ENCODE peak calls at places on chromosomes 4 and X, in nine cellular contexts. U is left ventricle myocardium inferior, A is uterus, O is fibroblast of lung, H is transverse colon, S is lower lobe of right lung, E is IMR-90, L is mucosa of descending colon, Z is stomach. M is an unnamed sample.

GRCh38 chr4:39732728-39733127 is 34.8 kb downstream of the UBE2K start:
- DNase-seq in U (no peak), A (no peak), O (peak; percentile 88), H (no peak), S (no peak), E (peak; percentile 90), L (no peak), Z (no peak), M (no peak)

GRCh38 chr4:3447431-3448395 is 5.9 kb downstream of the HGFAC start:
- DNase-seq in U (peak; percentile 7), A (no peak), O (no peak), H (no peak), S (no peak), E (no peak), L (peak; percentile 40), Z (no peak), M (no peak)

GRCh38 chr4:125338814-125339213 is 24.1 kb downstream of the FAT4 start:
- DNase-seq in U (no peak), A (no peak), O (no peak), H (no peak), S (no peak), E (no peak), L (no peak), Z (no peak), M (no peak)

GRCh38 chrX:97844943-97845342 is 961.2 kb downstream of the RPA4 start:
- DNase-seq in U (no peak), A (no peak), O (no peak), H (no peak), S (no peak), E (no peak), L (peak; percentile 19), Z (no peak), M (no peak)

GRCh38 chrX:13651150-13651549 is 1.8 kb upstream of the TCEANC start:
- DNase-seq in U (no peak), A (no peak), O (peak; percentile 62), H (no peak), S (no peak), E (peak; percentile 66), L (no peak), Z (no peak), M (no peak)

GRCh38 chr4:96767815-96768480 is 928.1 kb downstream of the PDHA2 start:
- DNase-seq in U (no peak), A (no peak), O (peak; percentile 32), H (no peak), S (no peak), E (no peak), L (no peak), Z (no peak), M (no peak)

GRCh38 chrX:41334866-41335589 is 1.1 kb downstream of the DDX3X start:
- DNase-seq in U (peak; percentile 50), A (peak; percentile 76), O (peak; percentile 61), H (peak; percentile 70), S (peak; percentile 61), E (peak; percentile 62), L (peak; percentile 81), Z (peak; percentile 69), M (no peak)

GRCh38 chrX:91434351-91435168 is at the start of gene PABPC5:
- DNase-seq in U (peak; percentile 78), A (peak; percentile 81), O (peak; percentile 86), H (peak; percentile 57), S (peak; percentile 49), E (peak; percentile 82), L (peak; percentile 69), Z (peak; percentile 34), M (peak; percentile 54)

GRCh38 chr4:99808260-99808857 is 8.3 kb upstream of the DAPP1 start:
- DNase-seq in U (peak; percentile 48), A (no peak), O (peak; percentile 19), H (peak; percentile 74), S (peak; percentile 76), E (peak; percentile 21), L (no peak), Z (peak; percentile 71), M (no peak)

GRCh38 chr4:155071962-155072361 is 136.5 kb upstream of the NPY2R start:
- DNase-seq in U (no peak), A (no peak), O (no peak), H (no peak), S (no peak), E (no peak), L (no peak), Z (no peak), M (no peak)

GRCh38 chr4:16384496-16384895 is 158.2 kb upstream of the TAPT1 start:
- DNase-seq in U (no peak), A (no peak), O (no peak), H (no peak), S (no peak), E (no peak), L (no peak), Z (no peak), M (no peak)

GRCh38 chrX:76148753-76149152 is 24.1 kb upstream of the PBDC1 start:
- DNase-seq in U (no peak), A (peak; percentile 56), O (peak; percentile 39), H (peak; percentile 50), S (no peak), E (peak; percentile 33), L (peak; percentile 63), Z (no peak), M (no peak)

GRCh38 chr4:158163941-158164665 is 8.7 kb downstream of the GASK1B start:
- DNase-seq in U (no peak), A (no peak), O (peak; percentile 30), H (no peak), S (no peak), E (no peak), L (no peak), Z (no peak), M (no peak)

GRCh38 chr4:158159054-158159717 is 13.6 kb downstream of the GASK1B start:
- DNase-seq in U (no peak), A (no peak), O (peak; percentile 96), H (no peak), S (no peak), E (peak; percentile 87), L (no peak), Z (no peak), M (no peak)

GRCh38 chr4:158159718-158160094 is 13.1 kb downstream of the GASK1B start:
- DNase-seq in U (no peak), A (no peak), O (peak; percentile 86), H (no peak), S (no peak), E (no peak), L (no peak), Z (no peak), M (no peak)

GRCh38 chr4:158162637-158163036 is 10.2 kb downstream of the GASK1B start:
- DNase-seq in U (no peak), A (no peak), O (peak; percentile 31), H (no peak), S (no peak), E (peak; percentile 20), L (no peak), Z (no peak), M (no peak)

GRCh38 chr4:158161561-158162354 is 11.1 kb downstream of the GASK1B start:
- DNase-seq in U (no peak), A (peak; percentile 78), O (peak; percentile 98), H (no peak), S (no peak), E (peak; percentile 79), L (no peak), Z (no peak), M (no peak)
- H3K4me3 ChIP-seq in U (peak overlapping the region; percentile 34), A (no peak overlapping the region), O (no peak overlapping the region), H (no peak overlapping the region), S (no peak overlapping the region), E (no peak overlapping the region), L (no peak overlapping the region), Z (no peak overlapping the region), M (no peak overlapping the region)

DNA sequence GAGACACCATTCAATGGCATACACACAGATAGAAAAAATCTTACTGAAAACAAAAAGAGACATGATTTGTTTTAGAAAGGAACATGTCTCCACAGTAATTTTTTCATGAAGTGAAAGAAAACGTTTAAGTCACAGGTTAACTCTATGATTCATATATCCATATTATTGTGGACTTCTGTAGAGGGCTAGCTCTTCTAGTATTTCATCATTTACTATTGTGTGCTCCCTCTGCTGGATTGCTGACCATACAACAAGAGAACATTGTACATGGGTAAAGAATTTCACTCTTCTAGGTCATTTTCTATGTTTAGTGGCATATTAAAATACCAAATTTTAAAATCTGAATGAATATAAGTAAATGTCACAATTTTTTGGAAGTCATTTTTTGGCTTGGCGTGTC is 91.8 kb upstream of the POU3F4 start:
- DNase-seq in U (no peak), A (no peak), O (no peak), H (no peak), S (no peak), E (no peak), L (no peak), Z (no peak), M (no peak)
- TF ChIP-seq CTCF in U (no peak), A (no peak), O (no peak), H (no peak), S (no peak), E (peak; percentile 23), L (no peak), Z (no peak), M (peak; percentile 44)

GRCh38 chr4:145481164-145481941 is at the start of gene SMAD1:
- DNase-seq in U (peak; percentile 86), A (peak; percentile 72), O (peak; percentile 85), H (peak; percentile 86), S (peak; percentile 88), E (peak; percentile 82), L (peak; percentile 87), Z (peak; percentile 88), M (peak; percentile 63)

GRCh38 chr4:145481942-145482208 is 222 bp downstream of the SMAD1 start:
- DNase-seq in U (no peak), A (no peak), O (no peak), H (no peak), S (no peak), E (no peak), L (no peak), Z (no peak), M (no peak)

GRCh38 chr4:145480257-145480656 is 1.4 kb upstream of the SMAD1 start:
- DNase-seq in U (no peak), A (no peak), O (no peak), H (no peak), S (no peak), E (no peak), L (no peak), Z (no peak), M (no peak)

GRCh38 chr4:145484240-145484846 is 2.7 kb downstream of the SMAD1 start:
- DNase-seq in U (no peak), A (no peak), O (no peak), H (no peak), S (no peak), E (no peak), L (no peak), Z (no peak), M (no peak)

GRCh38 chr4:145482209-145483021 is 762 bp downstream of the SMAD1 start:
- DNase-seq in U (peak; percentile 42), A (peak; percentile 52), O (peak; percentile 86), H (peak; percentile 61), S (peak; percentile 62), E (peak; percentile 86), L (peak; percentile 63), Z (peak; percentile 55), M (peak; percentile 39)
- H3K4me3 ChIP-seq in U (peak overlapping the region; percentile 75), A (peak overlapping the region; percentile 73), O (peak overlapping the region; percentile 86), H (peak overlapping the region; percentile 90), S (peak overlapping the region; percentile 83), E (peak overlapping the region; percentile 56), L (peak overlapping the region; percentile 83), Z (peak overlapping the region; percentile 87), M (peak overlapping the region; percentile 70)

DNA sequence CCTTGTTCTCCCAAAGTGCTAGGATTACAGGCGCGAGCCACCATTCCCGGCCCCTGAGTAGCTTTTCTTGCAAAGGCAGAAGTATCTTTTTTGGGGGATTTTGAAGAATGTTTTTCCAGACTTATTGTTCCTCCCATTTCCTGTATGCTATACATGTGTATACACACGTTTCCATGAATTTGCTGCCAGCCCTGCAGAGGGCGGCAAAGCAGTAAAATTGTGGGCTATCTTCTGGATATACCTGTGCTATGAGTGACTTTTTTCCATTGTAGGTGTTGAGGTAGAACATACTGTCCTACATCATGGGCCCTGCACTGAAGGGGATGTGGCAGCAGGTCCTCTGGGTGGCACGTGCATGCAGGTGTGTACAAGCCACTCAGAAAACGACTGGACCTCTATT is 16.9 kb upstream of the MED28 start:
- DNase-seq in U (no peak), A (no peak), O (no peak), H (no peak), S (no peak), E (peak; percentile 6), L (no peak), Z (no peak), M (no peak)
- TF ChIP-seq CTCF in U (no peak), A (no peak), O (no peak), H (no peak), S (no peak), E (peak; percentile 23), L (no peak), Z (no peak), M (peak; percentile 88)